ENCODE peak calls at places on chromosomes 5 and 9, in four cellular contexts. A is GM12878, X is GM12891, P is K562. I is an unnamed sample.

GRCh38 chr9:92989561-92989960 is 42.2 kb downstream of the FGD3 start:
- DNase-seq in A (no peak), X (no peak), P (no peak), I (no peak)

GRCh38 chr5:159113405-159113804 is 13.7 kb upstream of the EBF1 start:
- DNase-seq in A (no peak), X (no peak), P (no peak), I (no peak)

GRCh38 chr5:472076-472655 is 29.2 kb downstream of the EXOC3 start:
- DNase-seq in P (peak; percentile 61), X (no peak), A (no peak), I (peak; percentile 14)

GRCh38 chr9:71608021-71608420 is 160.3 kb downstream of the CEMIP2 start:
- DNase-seq in P (no peak), A (no peak), X (no peak), I (no peak)

GRCh38 chr9:38126730-38127129 is 57.7 kb upstream of the SHB start:
- DNase-seq in A (no peak), X (no peak), P (no peak), I (no peak)

GRCh38 chr9:91146391-91147019 is 215.2 kb downstream of the AUH start:
- DNase-seq in X (no peak), P (no peak), A (no peak), I (no peak)

GRCh38 chr5:156534906-156535305 is 207.9 kb downstream of the SGCD start:
- DNase-seq in A (no peak), X (no peak), P (no peak), I (no peak)

GRCh38 chr5:40436535-40437237 is 243.0 kb upstream of the PTGER4 start:
- DNase-seq in X (no peak), A (no peak), P (no peak), I (no peak)

GRCh38 chr9:35335164-35335563 is 154.7 kb upstream of the RUSC2 start:
- DNase-seq in X (no peak), A (no peak), P (no peak), I (no peak)

DNA sequence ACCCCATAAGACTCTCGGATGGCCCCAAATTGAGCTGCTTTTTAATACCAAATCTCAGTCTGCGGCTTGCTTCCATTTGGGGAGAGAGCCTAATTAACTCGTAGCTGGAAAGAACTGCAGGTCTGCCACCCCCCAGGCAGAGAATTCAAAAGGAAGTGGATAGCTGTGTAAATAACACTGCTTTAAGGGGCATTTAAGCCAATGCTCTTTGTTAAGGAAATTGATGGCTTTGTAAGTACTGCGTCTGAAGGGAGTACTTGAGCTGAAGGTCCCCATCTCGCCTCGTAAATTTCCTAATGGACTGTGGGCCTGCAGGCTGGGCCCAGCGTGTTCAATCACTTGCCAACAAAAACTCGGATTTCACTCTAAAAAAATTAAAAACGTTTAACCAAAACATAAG is 132.7 kb downstream of the PAPPA start:
- DNase-seq in A (no peak), P (no peak), X (no peak), I (no peak)
- TF ChIP-seq SPI1 in A (no peak), P (no peak), X (no peak), I (no peak)

GRCh38 chr9:99140685-99141314 is 35.9 kb downstream of the TGFBR1 start:
- DNase-seq in X (no peak), A (no peak), P (peak; percentile 67), I (peak; percentile 59)
- TF ChIP-seq POLR2AphosphoS5 in X (no peak), A (no peak), P (no peak), I (no peak)

GRCh38 chr5:91641730-91642350 is 258.7 kb upstream of the ARRDC3 start:
- DNase-seq in X (no peak), P (peak; percentile 53), A (no peak), I (no peak)
- TF ChIP-seq SPI1 in X (no peak), P (no peak), A (no peak), I (no peak)

GRCh38 chr9:121499427-121500164 is at the start of gene GGTA1:
- DNase-seq in A (no peak), X (peak; percentile 36), P (peak; percentile 55), I (no peak)
- TF ChIP-seq POLR2AphosphoS5 in A (no peak), X (no peak), P (no peak), I (no peak)

GRCh38 chr9:120482424-120483186 is 97.4 kb downstream of the CDK5RAP2 start:
- DNase-seq in A (no peak), X (no peak), P (no peak), I (no peak)

GRCh38 chr9:120481842-120482241 is 98.1 kb downstream of the CDK5RAP2 start:
- DNase-seq in P (no peak), A (no peak), X (no peak), I (peak; percentile 40)

GRCh38 chr9:120481248-120481647 is 98.7 kb downstream of the CDK5RAP2 start:
- DNase-seq in P (no peak), A (no peak), X (no peak), I (no peak)

GRCh38 chr9:120478208-120478607 is 101.8 kb downstream of the CDK5RAP2 start:
- DNase-seq in X (no peak), A (no peak), P (no peak), I (peak; percentile 24)

DNA sequence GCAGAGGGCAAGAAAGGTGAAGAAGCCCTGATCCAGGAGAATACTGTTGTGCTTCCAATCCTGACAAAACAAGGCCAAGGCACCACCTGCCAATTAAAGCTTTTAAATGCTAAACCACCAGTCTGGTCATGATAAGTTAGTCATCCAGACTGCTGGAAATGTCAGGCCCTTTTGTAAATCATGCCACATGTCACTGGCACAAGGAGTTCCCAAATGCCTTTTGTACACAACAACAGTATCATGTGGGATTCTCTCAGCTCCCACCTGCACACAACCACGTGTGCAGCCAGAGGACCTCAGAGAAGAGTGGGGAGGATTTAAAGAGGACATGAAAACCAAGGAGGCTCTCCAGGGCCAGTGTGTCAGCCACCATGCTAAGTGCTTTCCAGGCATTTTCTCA is 99.3 kb downstream of the CDK5RAP2 start:
- DNase-seq in P (no peak), X (no peak), A (no peak), I (no peak)
- TF ChIP-seq SPI1 in P (no peak), X (no peak), A (no peak), I (no peak)

GRCh38 chr5:80268916-80269315 is 13.1 kb upstream of the SERINC5 start:
- DNase-seq in A (no peak), X (no peak), P (no peak), I (no peak)
- TF ChIP-seq POLR2AphosphoS5 in A (no peak), X (no peak), P (no peak), I (no peak)

GRCh38 chr5:171776747-171777419 is 8.7 kb upstream of the SMIM23 start:
- DNase-seq in X (no peak), A (no peak), P (no peak), I (no peak)
- TF ChIP-seq SPI1 in X (no peak), A (no peak), P (no peak), I (no peak)

DNA sequence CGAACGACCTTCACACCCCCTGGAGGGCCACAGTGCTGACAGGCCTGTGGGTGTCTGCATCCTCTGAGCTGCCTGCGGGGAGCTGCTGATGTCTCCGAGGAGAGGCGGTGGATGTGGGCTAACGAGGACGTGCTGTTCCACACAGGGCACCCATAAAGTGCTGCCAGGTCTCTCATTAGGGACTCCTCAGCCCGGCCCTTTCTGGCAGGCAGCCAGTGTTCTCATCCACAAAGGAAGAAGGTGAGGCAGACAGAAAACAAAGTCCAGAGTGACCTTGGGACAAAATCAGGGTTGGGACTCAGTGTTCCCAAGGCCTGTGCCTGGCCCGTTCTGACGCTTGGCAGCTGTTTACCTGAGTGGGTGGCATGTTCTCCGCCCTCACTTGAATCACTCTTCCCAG is 29.3 kb downstream of the CARTPT start:
- DNase-seq in P (no peak), X (no peak), A (no peak), I (no peak)
- TF ChIP-seq POLR2AphosphoS5 in P (no peak), X (no peak), A (no peak), I (no peak)

I was measured in HL-60.